ENCODE peak calls at places on chromosomes 1 and 21, in nine cellular contexts. One of them, this sample, is unnamed.

GRCh38 chr1:160884579-160884978 is 401 bp downstream of the ITLN1 start:
- DNase-seq in body of pancreas: no peak
- DNase-seq in IMR-90: no peak
- DNase-seq in A549: no peak
- DNase-seq in uterus: no peak
- DNase-seq in K562: no peak
- DNase-seq in adrenal gland: peak
- DNase-seq in ovary: no peak
- DNase-seq in thyroid gland: no peak
- DNase-seq in this sample: no peak

GRCh38 chr1:188433428-188433827 is 1604.7 kb downstream of the PLA2G4A start:
- DNase-seq in body of pancreas: no peak
- DNase-seq in IMR-90: peak
- DNase-seq in A549: no peak
- DNase-seq in uterus: no peak
- DNase-seq in K562: no peak
- DNase-seq in adrenal gland: no peak
- DNase-seq in ovary: no peak
- DNase-seq in thyroid gland: no peak
- DNase-seq in this sample: no peak

GRCh38 chr1:169892819-169893644 is 664 bp downstream of the SCYL3 start:
- DNase-seq in body of pancreas: peak
- DNase-seq in IMR-90: peak
- DNase-seq in A549: peak
- DNase-seq in uterus: no peak
- DNase-seq in K562: no peak
- DNase-seq in adrenal gland: peak
- DNase-seq in ovary: peak
- DNase-seq in thyroid gland: peak
- DNase-seq in this sample: peak

GRCh38 chr1:8061210-8061609 is 35.1 kb upstream of the ERRFI1 start:
- DNase-seq in body of pancreas: peak
- DNase-seq in IMR-90: peak
- DNase-seq in A549: peak
- DNase-seq in uterus: no peak
- DNase-seq in K562: no peak
- DNase-seq in adrenal gland: peak
- DNase-seq in ovary: peak
- DNase-seq in thyroid gland: peak
- DNase-seq in this sample: no peak

GRCh38 chr1:156963621-156964020 is 43.2 kb downstream of the LRRC71 start:
- DNase-seq in body of pancreas: no peak
- DNase-seq in IMR-90: no peak
- DNase-seq in A549: no peak
- DNase-seq in uterus: no peak
- DNase-seq in K562: no peak
- DNase-seq in adrenal gland: peak
- DNase-seq in ovary: no peak
- DNase-seq in thyroid gland: no peak
- DNase-seq in this sample: no peak

GRCh38 chr1:41314781-41315481 is 46.3 kb upstream of the FOXO6 start:
- DNase-seq in body of pancreas: no peak
- DNase-seq in IMR-90: peak
- DNase-seq in A549: no peak
- DNase-seq in uterus: no peak
- DNase-seq in K562: peak
- DNase-seq in adrenal gland: no peak
- DNase-seq in ovary: no peak
- DNase-seq in thyroid gland: no peak
- DNase-seq in this sample: no peak

GRCh38 chr1:117828206-117828605 is 101.2 kb downstream of the GDAP2 start:
- DNase-seq in body of pancreas: peak
- DNase-seq in IMR-90: peak
- DNase-seq in A549: no peak
- DNase-seq in uterus: peak
- DNase-seq in K562: no peak
- DNase-seq in adrenal gland: peak
- DNase-seq in ovary: peak
- DNase-seq in thyroid gland: peak
- DNase-seq in this sample: peak

GRCh38 chr21:42534361-42534900 is 20.8 kb downstream of the SLC37A1 start:
- DNase-seq in body of pancreas: no peak
- DNase-seq in IMR-90: no peak
- DNase-seq in A549: no peak
- DNase-seq in uterus: no peak
- DNase-seq in K562: no peak
- DNase-seq in adrenal gland: peak
- DNase-seq in ovary: no peak
- DNase-seq in thyroid gland: no peak
- DNase-seq in this sample: no peak

GRCh38 chr1:42167611-42168396 is 3.3 kb upstream of the GUCA2A start:
- DNase-seq in body of pancreas: no peak
- DNase-seq in IMR-90: no peak
- DNase-seq in A549: no peak
- DNase-seq in uterus: no peak
- DNase-seq in K562: no peak
- DNase-seq in adrenal gland: no peak
- DNase-seq in ovary: no peak
- DNase-seq in thyroid gland: no peak
- DNase-seq in this sample: no peak

GRCh38 chr1:243910612-243911011 is 60.6 kb upstream of the AKT3 start:
- DNase-seq in body of pancreas: no peak
- DNase-seq in IMR-90: no peak
- DNase-seq in A549: no peak
- DNase-seq in uterus: no peak
- DNase-seq in K562: no peak
- DNase-seq in adrenal gland: no peak
- DNase-seq in ovary: no peak
- DNase-seq in thyroid gland: no peak
- DNase-seq in this sample: no peak

GRCh38 chr1:188129856-188130838 is 1301.4 kb downstream of the PLA2G4A start:
- DNase-seq in body of pancreas: no peak
- DNase-seq in IMR-90: peak
- DNase-seq in A549: no peak
- DNase-seq in uterus: no peak
- DNase-seq in K562: no peak
- DNase-seq in adrenal gland: no peak
- DNase-seq in ovary: no peak
- DNase-seq in thyroid gland: no peak
- DNase-seq in this sample: no peak

GRCh38 chr1:156897078-156897825 is 3.7 kb downstream of the PEAR1 start:
- DNase-seq in body of pancreas: no peak
- DNase-seq in IMR-90: peak
- DNase-seq in A549: peak
- DNase-seq in uterus: no peak
- DNase-seq in K562: no peak
- DNase-seq in adrenal gland: no peak
- DNase-seq in ovary: no peak
- DNase-seq in thyroid gland: no peak
- DNase-seq in this sample: no peak

GRCh38 chr1:88678405-88678804 is 5.7 kb upstream of the PKN2 start:
- DNase-seq in body of pancreas: no peak
- DNase-seq in IMR-90: no peak
- DNase-seq in A549: no peak
- DNase-seq in uterus: no peak
- DNase-seq in K562: peak
- DNase-seq in adrenal gland: no peak
- DNase-seq in ovary: no peak
- DNase-seq in thyroid gland: no peak
- DNase-seq in this sample: no peak

GRCh38 chr21:37273440-37273839 is 6.3 kb upstream of the VPS26C start:
- DNase-seq in body of pancreas: no peak
- DNase-seq in IMR-90: no peak
- DNase-seq in A549: no peak
- DNase-seq in uterus: no peak
- DNase-seq in K562: no peak
- DNase-seq in adrenal gland: no peak
- DNase-seq in ovary: no peak
- DNase-seq in thyroid gland: no peak
- DNase-seq in this sample: no peak

GRCh38 chr1:158818560-158818959 is 12.6 kb upstream of the MNDA start:
- DNase-seq in body of pancreas: no peak
- DNase-seq in IMR-90: no peak
- DNase-seq in A549: no peak
- DNase-seq in uterus: no peak
- DNase-seq in K562: no peak
- DNase-seq in adrenal gland: no peak
- DNase-seq in ovary: no peak
- DNase-seq in thyroid gland: no peak
- DNase-seq in this sample: no peak

GRCh38 chr1:78044796-78045599 is 768 bp upstream of the GIPC2 start:
- DNase-seq in body of pancreas: no peak
- DNase-seq in IMR-90: no peak
- DNase-seq in A549: no peak
- DNase-seq in uterus: no peak
- DNase-seq in K562: no peak
- DNase-seq in adrenal gland: peak
- DNase-seq in ovary: no peak
- DNase-seq in thyroid gland: no peak
- DNase-seq in this sample: no peak

GRCh38 chr1:237804516-237804915 is 86.2 kb downstream of the ZP4 start:
- DNase-seq in body of pancreas: no peak
- DNase-seq in IMR-90: no peak
- DNase-seq in A549: no peak
- DNase-seq in uterus: no peak
- DNase-seq in K562: no peak
- DNase-seq in adrenal gland: no peak
- DNase-seq in ovary: no peak
- DNase-seq in thyroid gland: no peak
- DNase-seq in this sample: no peak

GRCh38 chr1:237794071-237794470 is 96.7 kb downstream of the ZP4 start:
- DNase-seq in body of pancreas: no peak
- DNase-seq in IMR-90: no peak
- DNase-seq in A549: peak
- DNase-seq in uterus: no peak
- DNase-seq in K562: no peak
- DNase-seq in adrenal gland: no peak
- DNase-seq in ovary: no peak
- DNase-seq in thyroid gland: no peak
- DNase-seq in this sample: no peak

GRCh38 chr1:237795558-237795957 is 95.2 kb downstream of the ZP4 start:
- DNase-seq in body of pancreas: no peak
- DNase-seq in IMR-90: no peak
- DNase-seq in A549: no peak
- DNase-seq in uterus: no peak
- DNase-seq in K562: no peak
- DNase-seq in adrenal gland: no peak
- DNase-seq in ovary: no peak
- DNase-seq in thyroid gland: no peak
- DNase-seq in this sample: no peak

DNA sequence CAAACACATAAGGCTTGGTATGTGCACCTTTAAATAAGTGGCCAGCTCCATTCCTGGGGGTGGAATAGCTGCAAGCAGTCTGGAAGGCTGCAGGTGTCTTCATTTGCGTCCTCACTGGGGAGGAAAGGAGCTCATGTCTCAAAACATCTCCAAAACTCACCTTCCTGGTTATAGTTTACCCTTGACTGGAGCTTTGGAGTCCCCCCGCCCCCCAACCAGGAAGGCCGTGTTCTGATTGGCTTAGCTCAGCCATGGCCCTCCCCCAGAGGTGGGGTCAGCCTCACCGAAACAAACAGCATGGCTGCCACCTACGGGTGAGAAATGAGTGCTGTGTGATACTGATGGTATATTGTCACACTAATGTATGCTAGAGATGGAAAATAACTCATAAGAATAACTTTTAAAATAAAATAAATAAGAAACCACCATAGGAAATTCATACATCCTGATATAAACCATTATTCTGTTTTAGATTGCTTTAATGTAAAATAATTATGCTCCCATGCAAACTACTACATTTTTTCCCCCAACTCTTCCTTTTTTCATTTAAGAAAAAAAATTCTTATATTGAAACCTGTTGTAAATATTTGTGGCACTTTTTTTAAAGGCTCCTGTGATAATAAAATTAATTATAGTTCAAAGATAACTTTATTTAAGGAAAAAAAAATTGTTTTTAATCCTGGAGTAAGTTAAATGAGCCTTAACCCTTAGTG is 90.8 kb downstream of the ZP4 start:
- DNase-seq in body of pancreas: peak
- DNase-seq in IMR-90: peak
- DNase-seq in A549: peak
- DNase-seq in uterus: no peak
- DNase-seq in K562: peak
- DNase-seq in adrenal gland: peak
- DNase-seq in ovary: no peak
- DNase-seq in thyroid gland: peak
- DNase-seq in this sample: no peak
- TF ChIP-seq CTCF in body of pancreas: peak
- TF ChIP-seq CTCF in IMR-90: no peak
- TF ChIP-seq CTCF in A549: peak
- TF ChIP-seq CTCF in uterus: no peak
- TF ChIP-seq CTCF in K562: peak
- TF ChIP-seq CTCF in adrenal gland: no peak
- TF ChIP-seq CTCF in ovary: no peak
- TF ChIP-seq CTCF in thyroid gland: peak
- TF ChIP-seq CTCF in this sample: no peak

DNA sequence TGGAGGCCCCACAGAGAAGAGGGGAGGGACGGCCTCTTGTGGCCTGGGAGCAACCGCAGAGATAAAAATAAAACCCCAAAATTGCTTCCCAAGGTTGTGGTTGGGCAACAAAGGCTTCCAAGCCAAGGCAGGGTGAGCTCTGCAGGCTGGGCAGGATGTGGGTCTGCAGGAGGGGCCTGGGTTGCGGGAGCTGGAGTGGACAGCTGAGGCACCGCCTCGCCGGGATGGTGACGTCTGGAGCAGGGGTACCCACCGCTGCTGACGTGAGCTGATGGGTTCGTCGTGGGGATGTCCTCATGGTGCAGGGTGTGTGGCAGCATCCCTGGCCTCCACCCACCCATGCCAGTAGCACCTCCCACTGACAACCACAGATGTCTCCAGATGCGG is 3.7 kb downstream of the AURKAIP1 start:
- DNase-seq in body of pancreas: no peak
- DNase-seq in IMR-90: no peak
- DNase-seq in A549: no peak
- DNase-seq in uterus: no peak
- DNase-seq in K562: no peak
- DNase-seq in adrenal gland: no peak
- DNase-seq in ovary: no peak
- DNase-seq in thyroid gland: no peak
- DNase-seq in this sample: no peak
- H3K27ac ChIP-seq in body of pancreas: no peak
- H3K27ac ChIP-seq in IMR-90: no peak
- H3K27ac ChIP-seq in A549: no peak
- H3K27ac ChIP-seq in uterus: peak
- H3K27ac ChIP-seq in K562: no peak
- H3K27ac ChIP-seq in adrenal gland: no peak
- H3K27ac ChIP-seq in ovary: no peak
- H3K27ac ChIP-seq in thyroid gland: no peak
- H3K27ac ChIP-seq in this sample: no peak

GRCh38 chr1:119652587-119652986 is 4.5 kb upstream of the ZNF697 start:
- DNase-seq in body of pancreas: no peak
- DNase-seq in IMR-90: no peak
- DNase-seq in A549: no peak
- DNase-seq in uterus: no peak
- DNase-seq in K562: no peak
- DNase-seq in adrenal gland: no peak
- DNase-seq in ovary: no peak
- DNase-seq in thyroid gland: no peak
- DNase-seq in this sample: no peak
- TF ChIP-seq POLR2A in body of pancreas: no peak
- TF ChIP-seq POLR2A in IMR-90: no peak
- TF ChIP-seq POLR2A in A549: no peak
- TF ChIP-seq POLR2A in uterus: no peak
- TF ChIP-seq POLR2A in K562: no peak
- TF ChIP-seq POLR2A in adrenal gland: no peak
- TF ChIP-seq POLR2A in ovary: no peak
- TF ChIP-seq POLR2A in thyroid gland: no peak
- TF ChIP-seq POLR2A in this sample: no peak

GRCh38 chr1:50703240-50703639 is 256.8 kb downstream of the FAF1 start:
- DNase-seq in body of pancreas: no peak
- DNase-seq in IMR-90: no peak
- DNase-seq in A549: no peak
- DNase-seq in uterus: no peak
- DNase-seq in K562: no peak
- DNase-seq in adrenal gland: no peak
- DNase-seq in ovary: no peak
- DNase-seq in thyroid gland: no peak
- DNase-seq in this sample: no peak
- TF ChIP-seq CTCF in body of pancreas: no peak
- TF ChIP-seq CTCF in IMR-90: no peak
- TF ChIP-seq CTCF in A549: no peak
- TF ChIP-seq CTCF in uterus: no peak
- TF ChIP-seq CTCF in K562: no peak
- TF ChIP-seq CTCF in adrenal gland: no peak
- TF ChIP-seq CTCF in ovary: no peak
- TF ChIP-seq CTCF in thyroid gland: no peak
- TF ChIP-seq CTCF in this sample: no peak

This sample was measured in heart left ventricle.